ENCODE peak calls at places on chromosome 18, in five cellular contexts. O, S, P, L and E are unnamed samples.

GRCh38 chr18:13641551-13642439 is 84.6 kb downstream of the FAM210A start:
- DNase-seq in S (peak; percentile 49), O (no peak), P (no peak), L (no peak), E (no peak)

GRCh38 chr18:9520666-9521065 is 45.4 kb downstream of the RALBP1 start:
- DNase-seq in P (no peak), L (no peak), S (no peak), O (no peak), E (no peak)

GRCh38 chr18:10094154-10094553 is 180.3 kb downstream of the VAPA start:
- DNase-seq in S (no peak), P (peak; percentile 72), L (no peak), O (peak; percentile 80), E (no peak)

GRCh38 chr18:22271030-22271429 is 101.6 kb downstream of the GATA6 start:
- DNase-seq in O (no peak), L (no peak), S (no peak), P (no peak), E (no peak)

GRCh38 chr18:48504819-48505218 is 34.0 kb upstream of the CTIF start:
- DNase-seq in O (no peak), L (no peak), P (no peak), S (no peak), E (no peak)

GRCh38 chr18:6729247-6730091 is at the start of gene ARHGAP28:
- DNase-seq in S (peak; percentile 89), O (peak; percentile 94), P (peak; percentile 92), L (peak; percentile 89), E (peak; percentile 89)

GRCh38 chr18:39959839-39960238 is 1995.2 kb upstream of the PIK3C3 start:
- DNase-seq in L (no peak), O (no peak), S (no peak), P (no peak), E (no peak)

GRCh38 chr18:7221424-7222155 is 9.3 kb upstream of the LRRC30 start:
- DNase-seq in S (peak; percentile 89), P (peak; percentile 69), L (peak; percentile 76), O (peak; percentile 76), E (peak; percentile 70)

GRCh38 chr18:8825273-8825672 is 119.9 kb downstream of the MTCL1 start:
- DNase-seq in S (no peak), O (no peak), L (no peak), P (no peak), E (no peak)

GRCh38 chr18:77071711-77072292 is 60.8 kb downstream of the MBP start:
- DNase-seq in P (peak; percentile 100), O (peak; percentile 79), L (peak; percentile 70), S (no peak), E (no peak)

GRCh38 chr18:54852780-54853675 is 24.8 kb downstream of the RAB27B start:
- DNase-seq in L (no peak), P (no peak), O (peak; percentile 40), S (no peak), E (no peak)

GRCh38 chr18:10406172-10406663 is 48.2 kb upstream of the APCDD1 start:
- DNase-seq in O (no peak), S (peak; percentile 68), P (no peak), L (no peak), E (no peak)

DNA sequence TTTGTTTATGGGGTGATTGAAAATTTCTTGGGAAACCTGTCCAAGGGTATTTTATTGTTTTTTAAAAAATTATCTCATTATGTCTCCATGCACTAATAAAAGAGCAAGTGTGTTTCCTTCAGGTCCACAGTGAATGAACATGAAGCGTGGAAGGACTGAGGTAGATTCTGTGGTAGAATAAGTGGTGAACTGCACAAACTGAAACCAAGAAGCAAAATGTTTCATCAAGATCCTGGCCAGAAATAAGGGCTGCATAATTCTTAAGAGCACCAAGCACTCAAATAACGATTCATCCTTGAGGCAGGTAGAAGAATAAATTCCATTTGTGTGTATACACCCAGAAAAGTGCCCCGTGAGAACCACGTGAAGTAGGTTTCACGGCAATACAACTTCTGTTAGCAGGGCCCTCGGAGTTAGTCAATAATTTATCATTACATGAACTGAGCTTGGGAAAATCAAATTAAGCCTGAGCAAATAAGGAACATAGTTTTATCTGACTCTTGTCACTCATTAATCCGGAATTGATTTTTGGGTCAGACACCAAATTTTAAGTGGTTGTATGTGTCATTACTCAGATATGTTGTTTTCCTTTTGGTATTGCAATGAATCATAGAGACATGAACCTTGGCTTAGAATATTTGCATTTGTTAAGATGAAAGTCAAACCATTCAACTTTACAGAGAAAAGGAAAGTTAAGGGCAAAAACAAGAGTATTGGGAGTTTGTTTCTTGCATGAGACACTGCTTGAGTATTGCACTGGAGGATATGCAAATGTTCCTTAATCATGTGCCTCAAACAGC is 472.5 kb upstream of the NETO1 start:
- DNase-seq in P (peak; percentile 48), O (peak; percentile 3), S (no peak), L (no peak), E (no peak)
- H3K4ac ChIP-seq in P (no peak overlapping the region), O (no peak overlapping the region), S (no peak overlapping the region), L (no peak overlapping the region), E (no peak overlapping the region)

DNA sequence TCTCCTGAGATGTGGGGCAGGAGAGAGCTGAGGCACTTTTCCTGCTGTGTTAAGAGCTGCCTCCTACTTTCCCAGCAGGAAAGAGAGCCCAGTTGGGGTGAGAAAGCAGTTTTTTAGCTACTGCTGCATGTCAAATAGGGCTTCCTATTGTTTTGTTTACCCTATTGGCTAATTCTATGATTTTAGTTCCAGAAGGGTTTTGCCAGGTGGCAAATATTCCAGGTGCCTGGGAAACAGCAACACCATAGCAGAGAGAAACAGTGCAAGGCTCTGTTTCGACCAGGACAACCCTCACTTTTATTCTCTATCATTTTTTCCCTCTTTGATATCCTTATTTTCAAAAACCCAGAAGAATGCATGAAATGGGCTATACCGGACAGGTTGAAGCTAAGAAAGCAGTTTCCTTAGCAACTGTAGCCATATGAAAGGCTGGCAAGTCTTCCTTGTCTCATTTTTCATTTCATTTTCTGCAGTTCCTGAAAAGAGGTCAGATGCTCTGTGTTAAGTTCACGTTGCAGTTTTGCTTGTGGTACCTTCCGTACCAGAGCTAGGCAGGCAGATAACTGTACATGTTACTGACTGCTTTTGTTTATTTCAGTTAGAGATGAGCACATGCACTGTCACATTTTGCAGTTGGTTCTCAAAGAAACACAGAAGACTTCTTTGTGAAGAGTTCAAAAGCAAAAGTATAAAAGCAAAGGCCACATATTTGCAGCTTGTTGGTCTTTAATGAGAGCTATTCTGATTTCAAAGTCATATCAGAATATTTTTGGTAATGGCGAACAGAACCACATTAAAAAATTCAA is 84.8 kb downstream of the AQP4 start:
- DNase-seq in O (no peak), P (no peak), L (no peak), S (no peak), E (no peak)
- H4K91ac ChIP-seq in O (no peak overlapping the region), P (no peak overlapping the region), L (no peak overlapping the region), S (no peak overlapping the region), E (no peak overlapping the region)

DNA sequence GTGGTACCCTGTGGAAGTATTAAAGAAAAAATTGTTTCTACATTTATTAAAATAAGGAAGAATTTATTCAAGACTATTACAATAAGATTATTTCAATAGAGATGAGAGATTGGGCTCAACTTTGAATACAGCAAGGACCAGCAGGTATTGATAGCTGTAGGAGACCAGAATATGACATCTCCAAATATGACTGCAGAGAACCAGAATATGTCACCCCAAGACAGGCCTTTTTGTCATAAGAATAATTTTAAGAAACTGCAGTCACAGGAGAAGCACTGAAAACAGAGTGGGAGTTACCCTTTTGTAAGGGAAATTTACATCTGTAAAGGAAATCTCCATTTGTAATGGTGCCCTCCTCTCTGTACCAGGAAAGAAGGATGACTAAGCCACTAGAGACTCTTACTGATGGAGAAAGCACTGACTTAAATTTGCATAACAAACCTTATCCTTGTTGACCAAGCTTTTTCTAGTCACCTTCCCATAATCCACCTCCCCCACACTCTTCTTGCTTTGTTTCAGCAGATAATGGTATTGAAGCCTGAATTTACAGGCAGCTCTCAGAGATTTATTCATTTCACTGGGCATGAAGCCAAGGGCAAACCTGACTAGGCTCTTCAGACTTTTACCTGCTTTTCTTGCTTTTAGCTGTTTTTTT is 145.1 kb upstream of the RMP24 start:
- DNase-seq in O (no peak), S (peak; percentile 69), P (no peak), L (peak; percentile 53), E (no peak)
- H3K18ac ChIP-seq in O (no peak overlapping the region), S (peak overlapping the region; percentile 80), P (no peak overlapping the region), L (no peak overlapping the region), E (no peak overlapping the region)

DNA sequence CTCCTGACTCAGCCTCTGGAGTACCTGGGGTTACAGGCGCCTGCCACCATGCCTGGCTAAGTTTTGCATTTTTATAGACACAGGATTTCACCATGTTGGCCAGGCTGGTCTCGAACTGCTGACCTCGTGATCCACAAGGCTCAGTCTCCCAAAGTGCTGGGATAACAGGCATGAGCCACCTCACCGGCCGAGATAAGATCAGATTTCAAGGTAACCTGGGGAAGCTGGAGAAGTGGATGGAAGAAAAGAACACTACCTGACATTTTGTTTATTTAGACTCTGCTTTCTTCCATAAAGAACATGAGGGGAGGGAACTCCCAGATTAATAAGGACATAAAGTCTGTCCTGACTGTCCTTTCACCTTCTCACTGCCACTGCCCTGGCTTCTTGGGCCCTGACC is 4.8 kb upstream of the IMPA2 start:
- DNase-seq in O (no peak), L (no peak), S (no peak), P (no peak), E (no peak)
- H3K4ac ChIP-seq in O (no peak overlapping the region), L (no peak overlapping the region), S (no peak overlapping the region), P (no peak overlapping the region), E (no peak overlapping the region)

DNA sequence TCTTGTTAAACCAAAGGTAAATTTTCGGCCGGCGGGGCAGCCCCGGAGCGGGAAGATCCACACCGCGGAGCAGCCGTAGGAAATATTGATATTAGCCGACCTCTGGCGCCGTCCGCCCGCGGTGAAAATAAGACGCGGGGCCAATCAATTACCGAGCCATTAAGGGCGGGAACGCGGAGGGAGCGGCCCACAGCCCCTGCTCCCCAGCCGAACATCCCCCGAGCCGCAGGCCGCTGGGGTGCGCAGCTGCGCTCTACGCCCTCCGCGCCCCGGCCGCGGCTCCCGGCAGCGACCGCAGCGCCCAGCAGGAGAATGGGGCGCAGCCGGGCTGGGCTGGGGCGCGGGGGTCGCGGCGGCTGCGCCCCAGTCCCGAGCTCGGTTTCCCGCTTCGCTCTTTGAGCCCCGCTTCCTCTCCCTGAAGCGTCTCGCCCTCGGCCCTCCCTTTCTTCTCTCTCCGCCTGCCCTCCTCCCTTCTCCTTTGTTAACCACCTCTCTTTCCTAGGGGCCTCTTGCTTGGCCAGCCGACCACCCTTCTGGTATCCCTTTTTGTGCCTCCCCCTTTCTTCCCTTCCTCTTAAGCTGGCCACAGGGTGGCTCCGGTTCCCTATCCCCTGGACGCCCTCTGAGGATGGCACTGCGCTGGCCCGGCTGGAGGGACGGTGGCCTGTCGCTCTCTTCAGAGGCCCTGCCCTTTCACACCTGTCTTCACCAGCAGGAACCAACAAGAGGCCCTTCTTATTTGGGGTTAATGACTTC is 40.9 kb downstream of the CELF4 start:
- DNase-seq in P (no peak), L (no peak), S (peak; percentile 51), O (no peak), E (no peak)
- H4K91ac ChIP-seq in P (no peak overlapping the region), L (no peak overlapping the region), S (no peak overlapping the region), O (no peak overlapping the region), E (no peak overlapping the region)

DNA sequence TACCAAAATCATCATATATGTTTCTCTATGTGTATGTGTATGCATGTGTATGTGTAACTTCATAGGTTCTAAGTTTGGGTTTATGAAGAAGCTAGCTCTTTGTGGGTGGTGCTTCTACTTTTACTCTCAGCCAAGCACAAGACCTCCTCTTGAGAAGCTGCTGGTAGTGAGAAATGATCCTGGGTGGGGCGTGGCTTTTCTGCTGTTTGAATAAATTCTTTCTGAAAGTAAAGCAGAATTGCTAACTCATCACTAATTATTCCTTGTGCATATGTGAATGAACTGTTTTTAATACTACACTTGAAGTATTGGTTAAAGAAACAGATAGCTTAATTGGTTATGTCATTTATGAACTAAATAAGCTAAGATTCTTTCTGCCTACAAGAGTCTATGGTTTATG is 7.6 kb upstream of the GAREM1 start:
- DNase-seq in S (no peak), L (peak; percentile 22), O (no peak), P (no peak), E (no peak)
- H3K18ac ChIP-seq in S (no peak overlapping the region), L (no peak overlapping the region), O (no peak overlapping the region), P (no peak overlapping the region), E (no peak overlapping the region)